ENCODE peak calls at places on chromosome 15, in eight cellular contexts. K, A, C, H, B, R, U and J are unnamed samples.

GRCh38 chr15:75644376-75644775 is 3.3 kb upstream of the SNX33 start:
- DNase-seq in K (peak), R (no peak), A (no peak), B (no peak), C (no peak), H (no peak), U (no peak), J (no peak)

GRCh38 chr15:42273900-42274692 is 863 bp upstream of the TMEM87A start:
- DNase-seq in U (peak), C (peak), K (peak), H (peak), B (no peak), A (peak), R (peak), J (peak)

GRCh38 chr15:82942691-82943090 is 9.8 kb downstream of the HOMER2 start:
- DNase-seq in C (peak), H (no peak), B (no peak), K (no peak), R (no peak), U (peak), A (peak), J (peak)

GRCh38 chr15:100958326-100959065 is 39.3 kb downstream of the LRRK1 start:
- DNase-seq in K (peak), H (no peak), C (no peak), A (no peak), R (no peak), B (peak), U (peak), J (no peak)

GRCh38 chr15:66827039-66827697 is 125.1 kb downstream of the SMAD6 start:
- DNase-seq in K (no peak), U (no peak), H (peak), C (no peak), A (no peak), B (no peak), R (no peak), J (no peak)

GRCh38 chr15:71811752-71812735 is 1.7 kb downstream of the NR2E3 start:
- DNase-seq in H (no peak), C (no peak), B (no peak), K (no peak), U (no peak), R (no peak), A (no peak), J (no peak)

GRCh38 chr15:90151989-90152645 is 49.0 kb upstream of the SEMA4B start:
- DNase-seq in C (no peak), H (peak), B (no peak), K (no peak), A (peak), R (no peak), U (no peak), J (no peak)

GRCh38 chr15:38843736-38844590 is 279.3 kb upstream of the RASGRP1 start:
- DNase-seq in C (no peak), K (peak), B (no peak), U (peak), H (no peak), A (no peak), R (no peak), J (no peak)

GRCh38 chr15:41967506-41968206 is 4.7 kb downstream of the EHD4 start:
- DNase-seq in A (peak), R (no peak), U (peak), K (peak), C (no peak), B (no peak), H (no peak), J (no peak)

GRCh38 chr15:40046721-40047412 is 7.9 kb upstream of the SRP14 start:
- DNase-seq in R (no peak), B (no peak), A (no peak), H (no peak), K (peak), U (peak), C (peak), J (peak)

GRCh38 chr15:92666780-92667179 is 11.2 kb upstream of the FAM174B start:
- DNase-seq in U (no peak), C (no peak), A (no peak), K (no peak), B (no peak), H (no peak), R (no peak), J (no peak)

GRCh38 chr15:99452728-99453643 is 112.8 kb upstream of the MEF2A start:
- DNase-seq in A (peak), R (peak), U (peak), H (no peak), C (no peak), K (peak), B (no peak), J (peak)

GRCh38 chr15:99340347-99340746 is 89.1 kb downstream of the LRRC28 start:
- DNase-seq in A (no peak), C (no peak), R (no peak), K (peak), U (no peak), H (no peak), B (no peak), J (no peak)

GRCh38 chr15:64746921-64747320 is 28.5 kb downstream of the RBPMS2 start:
- DNase-seq in R (no peak), H (no peak), K (no peak), U (no peak), A (no peak), B (no peak), C (no peak), J (no peak)

GRCh38 chr15:101167791-101168462 is 83.9 kb downstream of the CHSY1 start:
- DNase-seq in H (no peak), C (peak), K (peak), A (no peak), B (peak), U (peak), R (no peak), J (peak)

GRCh38 chr15:79779739-79780138 is 117.1 kb downstream of the MTHFS start:
- DNase-seq in U (no peak), H (no peak), R (no peak), C (no peak), B (no peak), A (no peak), K (no peak), J (no peak)

GRCh38 chr15:23628612-23629233 is 18.9 kb downstream of the MAGEL2 start:
- DNase-seq in A (no peak), K (no peak), U (no peak), H (peak), R (no peak), B (no peak), C (no peak), J (no peak)
- TF ChIP-seq CTCF in A (no peak), K (no peak), U (no peak), H (no peak), R (no peak), B (no peak), C (no peak), J (no peak)

GRCh38 chr15:69303337-69304175 is 4.8 kb downstream of the PAQR5 start:
- DNase-seq in K (no peak), B (no peak), R (no peak), U (no peak), A (no peak), C (no peak), H (peak), J (peak)
- TF ChIP-seq CTCF in K (no peak), B (no peak), R (no peak), U (peak), A (no peak), C (peak), H (peak), J (peak)

GRCh38 chr15:70584838-70585706 is 178.3 kb downstream of the UACA start:
- DNase-seq in C (peak), H (peak), R (peak), B (peak), A (no peak), K (no peak), U (peak), J (no peak)
- TF ChIP-seq CTCF in C (peak), H (peak), R (no peak), B (peak), A (peak), K (peak), U (peak), J (peak)

GRCh38 chr15:62625421-62626033 is 417.0 kb upstream of the TPM1 start:
- DNase-seq in R (no peak), U (no peak), K (peak), A (no peak), C (no peak), B (no peak), H (no peak), J (no peak)

GRCh38 chr15:62624541-62625399 is 417.8 kb upstream of the TPM1 start:
- DNase-seq in H (no peak), U (peak), R (no peak), C (peak), B (no peak), K (peak), A (no peak), J (no peak)

GRCh38 chr15:62619526-62619925 is 423.0 kb upstream of the TPM1 start:
- DNase-seq in R (no peak), K (no peak), U (peak), A (no peak), H (no peak), C (no peak), B (no peak), J (no peak)

GRCh38 chr15:62619105-62619504 is 423.4 kb upstream of the TPM1 start:
- DNase-seq in B (no peak), U (no peak), A (no peak), R (no peak), C (no peak), K (no peak), H (no peak), J (no peak)

GRCh38 chr15:62622775-62623174 is 419.8 kb upstream of the TPM1 start:
- DNase-seq in H (no peak), R (no peak), U (no peak), C (no peak), A (no peak), K (no peak), B (no peak), J (no peak)
- TF ChIP-seq CTCF in H (no peak), R (no peak), U (no peak), C (no peak), A (no peak), K (no peak), B (no peak), J (no peak)

DNA sequence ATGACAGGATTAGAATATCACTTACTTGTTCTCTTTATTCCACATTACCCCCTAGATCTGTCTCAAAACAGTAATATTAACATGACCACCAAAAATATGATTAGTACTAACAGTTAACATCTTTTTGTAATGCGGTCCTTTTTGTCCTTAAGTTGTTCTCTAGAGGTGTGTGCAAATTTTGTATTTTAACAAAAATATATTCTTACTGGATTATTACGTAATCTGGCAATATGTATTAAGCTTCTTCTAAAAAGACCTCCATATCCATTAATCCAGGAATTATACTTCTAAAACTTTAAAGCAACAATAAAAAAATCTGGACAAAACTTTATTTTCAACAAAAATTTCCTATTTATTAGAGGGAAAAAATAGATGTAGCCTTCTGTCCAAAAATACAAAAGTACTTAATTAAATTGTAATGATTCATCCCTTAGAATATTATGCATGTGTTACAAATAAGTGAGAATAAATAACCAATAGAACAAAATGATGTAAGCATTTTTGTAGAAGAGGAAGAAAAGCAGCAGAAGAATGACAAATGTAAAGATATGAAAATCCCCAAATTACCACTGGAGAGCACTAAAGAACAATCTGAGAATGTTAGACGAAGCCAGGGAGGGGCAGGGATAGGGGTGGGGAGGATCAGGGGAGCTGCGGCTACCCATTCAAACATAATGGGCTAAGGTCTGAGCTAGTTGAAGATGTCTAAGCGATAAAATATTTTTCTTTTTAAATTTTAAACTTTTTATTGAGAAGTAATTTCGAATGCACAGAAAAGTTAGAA is 945.6 kb downstream of the MCTP2 start:
- DNase-seq in R (no peak), B (no peak), A (no peak), K (no peak), H (no peak), C (no peak), U (no peak), J (no peak)
- TF ChIP-seq CTCF in R (no peak), B (peak), A (no peak), K (no peak), H (peak), C (no peak), U (no peak), J (no peak)

DNA sequence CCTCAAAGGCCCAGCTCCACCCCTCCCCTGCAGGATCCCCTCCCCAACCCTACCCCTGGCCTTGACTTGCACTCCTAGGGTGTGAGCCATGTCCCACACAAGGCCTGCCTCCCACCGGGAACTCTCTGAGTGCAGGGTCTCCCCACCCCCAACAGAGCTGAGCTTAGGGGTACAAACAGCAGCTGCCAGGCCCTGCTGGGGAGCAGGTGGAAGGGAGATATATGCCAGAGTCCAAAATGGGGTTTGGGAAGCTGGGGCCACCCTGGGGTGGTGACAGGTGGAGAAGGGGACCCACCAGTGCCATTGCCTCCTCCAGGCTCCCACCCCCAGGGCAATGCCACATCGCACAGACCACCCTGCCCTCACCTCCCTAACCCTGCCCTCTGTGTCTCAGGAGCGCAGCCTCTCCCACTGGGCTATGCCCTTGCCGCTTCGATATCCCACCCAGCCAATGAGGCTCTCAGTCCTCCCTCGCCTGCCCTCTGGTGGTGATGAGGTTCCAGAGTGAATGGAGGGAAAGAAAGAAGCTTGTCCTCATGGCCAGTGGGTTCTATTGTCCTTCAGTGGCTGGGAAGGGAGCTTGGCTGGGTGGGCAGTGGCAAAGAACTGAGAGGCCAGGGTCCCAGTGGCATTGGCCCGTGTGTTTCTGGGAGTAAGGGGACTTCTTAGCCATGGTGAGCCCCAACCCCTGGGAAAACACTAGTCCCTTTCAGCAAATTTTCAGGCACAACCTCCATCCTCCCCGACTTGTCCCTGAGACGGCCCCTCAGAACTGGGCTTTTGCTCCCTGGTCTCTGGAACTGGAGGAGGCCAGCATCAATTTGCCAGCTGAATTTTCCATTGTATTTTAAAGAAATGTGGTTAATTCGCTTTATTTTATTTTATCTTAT is 46.8 kb downstream of the CYP11A1 start:
- DNase-seq in A (peak), U (no peak), B (no peak), K (no peak), R (no peak), C (peak), H (peak), J (peak)
- TF ChIP-seq CTCF in A (peak), U (peak), B (peak), K (peak), R (no peak), C (peak), H (peak), J (peak)

DNA sequence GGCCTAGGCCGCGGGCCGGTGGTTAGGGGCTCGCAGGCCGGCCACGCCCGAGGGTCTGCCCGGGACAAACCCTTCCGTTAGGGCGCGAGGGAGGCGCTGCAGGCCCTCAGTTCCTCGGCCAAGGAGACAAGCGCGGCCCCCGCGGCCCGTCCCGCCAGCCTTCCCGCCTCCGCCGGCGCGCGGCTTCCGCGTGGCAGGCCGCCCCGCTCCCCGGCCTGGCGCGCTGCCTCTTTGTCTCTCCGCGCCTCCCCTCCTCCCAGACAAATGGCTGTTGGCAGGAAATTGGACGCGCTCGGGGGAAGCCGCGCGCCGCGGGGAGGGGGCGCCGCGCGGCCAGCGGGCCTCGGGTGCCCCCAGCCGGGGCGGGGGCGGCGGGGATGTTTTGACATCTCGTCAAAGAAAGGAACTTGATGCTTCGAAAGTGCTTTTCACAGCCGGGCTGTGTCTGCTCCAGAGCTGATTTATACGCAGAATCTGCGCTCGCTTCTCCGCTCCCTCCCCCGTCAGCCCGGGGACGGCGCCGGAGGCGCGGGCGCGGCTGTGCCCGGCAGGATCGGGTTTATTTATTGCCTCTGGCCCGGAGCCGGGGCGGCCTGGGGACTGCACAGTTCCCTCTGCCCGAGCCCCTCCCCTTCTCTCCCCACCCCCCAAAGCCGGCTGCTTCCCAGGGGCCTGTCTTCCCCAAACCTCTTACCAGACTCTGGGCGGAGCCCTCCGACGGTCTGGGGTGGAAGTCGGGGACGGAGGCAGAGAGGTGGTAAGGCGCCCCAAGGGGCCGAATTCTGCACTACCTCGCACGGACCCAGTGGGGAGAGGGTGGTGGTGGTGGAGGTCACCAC is 20.8 kb downstream of the SHF start:
- DNase-seq in A (peak), U (peak), H (peak), R (peak), C (peak), K (peak), B (peak), J (peak)
- TF ChIP-seq CTCF in A (peak), U (peak), H (peak), R (no peak), C (peak), K (peak), B (peak), J (peak)